ENCODE peak calls at places on chromosomes 13 and 19, in five cellular contexts. Y is HepG2, O is SK-N-SH, N is HEK293T, L is GM12878. H is an unnamed sample.

GRCh38 chr13:48356750-48357149 is 53.2 kb downstream of the RB1 start:
- DNase-seq in Y (no peak), O (no peak), N (no peak), L (no peak), H (no peak)

GRCh38 chr19:7855426-7856276 is 18.5 kb downstream of the PRR36 start:
- DNase-seq in Y (no peak), O (no peak), N (no peak), L (no peak), H (no peak)

GRCh38 chr13:77979721-77980377 is 61.2 kb upstream of the EDNRB start:
- DNase-seq in Y (no peak), O (no peak), N (no peak), L (no peak), H (no peak)

GRCh38 chr13:51601601-51602348 is 17.5 kb downstream of the WDFY2 start:
- DNase-seq in Y (no peak), O (no peak), N (no peak), L (no peak), H (no peak)

GRCh38 chr19:8357007-8357521 is 6.9 kb upstream of the ANGPTL4 start:
- DNase-seq in Y (peak), O (no peak), N (no peak), L (no peak), H (no peak)

GRCh38 chr13:41313117-41313516 is 2.0 kb downstream of the NAA16 start:
- DNase-seq in Y (no peak), O (no peak), N (no peak), L (no peak), H (no peak)

GRCh38 chr19:53156888-53157287 is 2.0 kb downstream of the ZNF347 start:
- DNase-seq in Y (no peak), O (no peak), N (no peak), L (no peak), H (no peak)

GRCh38 chr13:22278336-22278929 is 607.6 kb downstream of the FGF9 start:
- DNase-seq in Y (peak), O (peak), N (no peak), L (peak), H (no peak)

GRCh38 chr19:34502582-34503545 is 21.3 kb downstream of the WTIP start:
- DNase-seq in Y (no peak), O (peak), N (no peak), L (no peak), H (no peak)

GRCh38 chr13:81406639-81407292 is 1065.8 kb upstream of the SPRY2 start:
- DNase-seq in Y (no peak), O (no peak), N (no peak), L (peak), H (no peak)

GRCh38 chr19:41887711-41888382 is 4.9 kb downstream of the ARHGEF1 start:
- DNase-seq in Y (peak), O (no peak), N (no peak), L (no peak), H (no peak)

DNA sequence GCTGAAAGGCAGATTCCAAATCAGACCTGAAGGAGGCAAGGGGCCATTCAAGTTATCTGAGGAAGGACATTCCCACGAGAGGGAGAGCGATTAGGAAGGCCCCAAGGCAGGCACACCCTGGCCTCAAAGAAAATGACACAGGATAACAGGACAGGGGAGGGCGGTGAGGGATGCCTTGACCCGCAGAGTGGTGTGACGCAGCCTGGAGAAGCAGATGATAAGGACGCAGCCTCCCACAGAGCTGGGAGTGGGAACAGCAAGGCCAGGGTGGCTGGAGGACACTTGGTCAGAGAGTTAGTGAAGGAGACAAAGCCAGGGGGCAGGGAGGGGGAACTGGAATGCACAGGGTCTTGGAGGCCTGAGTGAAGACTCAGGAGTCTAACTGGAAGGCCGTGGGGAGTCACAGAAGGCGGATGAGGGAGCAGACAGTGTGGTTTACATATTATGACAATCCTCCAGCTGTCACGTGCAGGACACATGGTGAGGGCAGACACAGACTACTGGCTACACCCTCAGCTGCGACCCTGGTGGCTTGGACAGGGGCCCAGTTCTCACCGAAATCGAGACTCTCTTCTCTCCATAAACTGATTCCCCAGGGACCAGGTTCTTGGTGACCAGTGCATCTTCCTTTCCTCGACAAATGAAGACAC is 5.8 kb upstream of the DYRK1B start:
- DNase-seq in Y (no peak), O (no peak), N (no peak), L (no peak), H (peak)
- TF ChIP-seq FOXM1 in Y (no peak), O (no peak), N (no peak), L (no peak), H (no peak)

DNA sequence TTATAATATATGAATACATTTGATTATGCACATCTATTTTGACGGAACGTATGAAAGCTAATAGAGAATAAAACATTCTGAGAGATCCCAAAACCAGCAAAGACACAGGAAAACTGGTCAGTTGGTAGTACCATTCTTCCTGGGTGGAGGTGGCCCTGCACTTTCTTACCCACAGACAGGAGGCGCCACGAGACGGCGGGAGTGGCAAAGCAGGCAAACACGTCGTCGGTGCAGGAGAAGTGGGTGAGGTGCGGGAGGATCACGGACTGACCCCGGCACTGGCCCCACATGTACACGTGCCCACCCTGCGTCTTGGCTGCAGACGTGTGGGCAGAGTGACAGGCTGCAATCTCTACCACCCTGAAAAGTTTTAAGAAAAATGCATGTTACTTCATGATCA is 36.1 kb downstream of the RCBTB1 start:
- DNase-seq in Y (no peak), O (no peak), N (no peak), L (no peak), H (no peak)
- TF ChIP-seq FOXM1 in Y (no peak), O (no peak), N (no peak), L (no peak), H (no peak)

GRCh38 chr19:15331419-15332310 is 674 bp downstream of the BRD4 start:
- DNase-seq in Y (no peak), O (peak), N (peak), L (no peak), H (peak)
- TF ChIP-seq FOXM1 in Y (no peak), O (no peak), N (no peak), L (no peak), H (no peak)

GRCh38 chr19:39805120-39805519 is 26.5 kb downstream of the LEUTX start:
- DNase-seq in Y (no peak), O (no peak), N (no peak), L (no peak), H (no peak)

GRCh38 chr19:39797083-39797482 is 18.4 kb downstream of the LEUTX start:
- DNase-seq in Y (no peak), O (no peak), N (no peak), L (no peak), H (no peak)

GRCh38 chr19:39807846-39808364 is 26.1 kb downstream of the DYRK1B start:
- DNase-seq in Y (no peak), O (no peak), N (no peak), L (no peak), H (no peak)

DNA sequence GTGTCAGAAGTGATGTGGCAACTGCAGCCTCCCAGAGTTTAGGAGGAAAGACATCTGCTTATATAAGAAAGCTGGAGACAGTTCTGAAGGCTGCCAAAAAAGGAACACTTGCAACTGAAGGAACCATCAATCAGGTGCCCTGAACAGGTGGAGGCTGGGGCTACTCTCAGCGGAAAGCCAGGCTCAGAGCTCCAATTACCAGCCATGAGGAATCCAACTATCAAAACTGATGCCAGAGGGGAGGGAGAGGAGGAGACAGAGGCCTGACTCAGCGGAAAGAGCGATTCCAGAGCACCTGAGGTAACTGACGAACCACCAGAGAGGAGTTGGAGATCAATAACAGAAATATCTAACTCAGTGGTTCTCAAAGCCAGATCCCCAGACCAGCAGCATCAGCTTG is 24.3 kb downstream of the LEUTX start:
- DNase-seq in Y (no peak), O (no peak), N (no peak), L (no peak), H (no peak)
- TF ChIP-seq FOXM1 in Y (no peak), O (no peak), N (no peak), L (no peak), H (no peak)